ENCODE peak calls at places on chromosome 4, in four cellular contexts. B, G, V and I are unnamed samples.

GRCh38 chr4:27360651-27361347 is 500.2 kb downstream of the STIM2 start:
- DNase-seq in B (no peak), G (no peak), V (no peak), I (no peak)

GRCh38 chr4:116603096-116603495 is 482.3 kb downstream of the TRAM1L1 start:
- DNase-seq in B (no peak), G (no peak), V (no peak), I (no peak)

GRCh38 chr4:48268956-48269860 is at the start of gene TEC:
- DNase-seq in B (peak; percentile 30), G (peak; percentile 6), V (no peak), I (peak; percentile 8)

GRCh38 chr4:84286048-84286447 is 213.0 kb downstream of the NKX6-1 start:
- DNase-seq in B (no peak), G (no peak), V (no peak), I (no peak)

GRCh38 chr4:80070880-80071620 is 2.0 kb downstream of the ANTXR2 start:
- DNase-seq in B (no peak), G (no peak), V (no peak), I (no peak)

GRCh38 chr4:34636623-34637022 is 1607.7 kb downstream of the ARAP2 start:
- DNase-seq in B (no peak), G (no peak), V (no peak), I (no peak)

GRCh38 chr4:83172371-83172770 is 57.8 kb upstream of the PLAC8 start:
- DNase-seq in B (no peak), G (no peak), V (no peak), I (no peak)

GRCh38 chr4:73836373-73837269 is at the start of gene CXCL6:
- DNase-seq in B (no peak), G (no peak), V (no peak), I (no peak)

GRCh38 chr4:15855804-15856475 is 77.8 kb downstream of the CD38 start:
- DNase-seq in B (no peak), G (no peak), V (peak; percentile 52), I (no peak)

GRCh38 chr4:85153221-85153620 is 186.7 kb upstream of the WDFY3 start:
- DNase-seq in B (no peak), G (no peak), V (no peak), I (no peak)

GRCh38 chr4:21470531-21470930 is 478.0 kb downstream of the KCNIP4 start:
- DNase-seq in B (no peak), G (no peak), V (peak; percentile 63), I (no peak)

GRCh38 chr4:13036841-13037240 is 447.3 kb downstream of the RAB28 start:
- DNase-seq in B (no peak), G (no peak), V (no peak), I (no peak)

GRCh38 chr4:177573487-177573886 is 131.2 kb upstream of the AGA start:
- DNase-seq in B (no peak), G (no peak), V (peak; percentile 39), I (no peak)

GRCh38 chr4:45530498-45530897 is 593.4 kb downstream of the GABRG1 start:
- DNase-seq in B (no peak), G (no peak), V (no peak), I (no peak)

GRCh38 chr4:5224340-5224739 is 173.1 kb downstream of the STK32B start:
- DNase-seq in B (no peak), G (no peak), V (peak; percentile 44), I (no peak)

GRCh38 chr4:158535130-158535614 is 13.5 kb downstream of the RXFP1 start:
- DNase-seq in B (no peak), G (no peak), V (peak; percentile 82), I (no peak)

GRCh38 chr4:32929738-32930688 is 2209.8 kb downstream of the PCDH7 start:
- DNase-seq in B (no peak), G (no peak), V (no peak), I (no peak)

GRCh38 chr4:186104895-186105720 is 604 bp downstream of the FAM149A start:
- DNase-seq in B (peak; percentile 1), G (no peak), V (no peak), I (no peak)

GRCh38 chr4:39464886-39465501 is 6.1 kb downstream of the LIAS start:
- DNase-seq in B (no peak), G (no peak), V (peak; percentile 84), I (no peak)

GRCh38 chr4:147088141-147088540 is 142.5 kb upstream of the TTC29 start:
- DNase-seq in B (no peak), G (no peak), V (no peak), I (no peak)

GRCh38 chr4:15944895-15945294 is 6.4 kb upstream of the FGFBP1 start:
- DNase-seq in B (no peak), G (no peak), V (no peak), I (no peak)

GRCh38 chr4:71602271-71602890 is 181.5 kb downstream of the GC start:
- DNase-seq in B (no peak), G (no peak), V (peak; percentile 67), I (no peak)

GRCh38 chr4:8157496-8157895 is 1.1 kb downstream of the ABLIM2 start:
- DNase-seq in B (no peak), G (no peak), V (no peak), I (no peak)